ENCODE peak calls at places on chromosomes 1 and 21, in four cellular contexts. N, F, P and D are unnamed samples.

GRCh38 chr1:31689394-31689793 is 14.4 kb downstream of the COL16A1 start:
- DNase-seq in N (no peak), F (no peak), P (no peak), D (no peak)

GRCh38 chr1:236103646-236104218 is 38.6 kb upstream of the GPR137B start:
- DNase-seq in F (peak; percentile 30), P (peak; percentile 57), N (peak; percentile 46), D (peak; percentile 95)

GRCh38 chr1:65469126-65469888 is 48.8 kb downstream of the LEPR start:
- DNase-seq in N (no peak), F (no peak), P (no peak), D (no peak)

GRCh38 chr1:154342836-154343472 is 17.6 kb downstream of the ATP8B2 start:
- DNase-seq in F (peak; percentile 52), P (no peak), N (peak; percentile 42), D (peak; percentile 26)

GRCh38 chr1:203702130-203702577 is 62.8 kb upstream of the LAX1 start:
- DNase-seq in F (peak; percentile 33), N (peak; percentile 70), P (peak; percentile 58), D (no peak)

GRCh38 chr1:23177438-23178380 is 9.1 kb upstream of the LUZP1 start:
- DNase-seq in P (peak; percentile 85), N (peak; percentile 78), F (no peak), D (peak; percentile 95)

GRCh38 chr1:240491156-240491555 is 120.8 kb downstream of the GREM2 start:
- DNase-seq in N (no peak), F (no peak), P (peak; percentile 82), D (peak; percentile 89)

GRCh38 chr1:168101336-168101735 is 35.4 kb downstream of the GPR161 start:
- DNase-seq in N (no peak), P (no peak), F (no peak), D (no peak)

GRCh38 chr1:168170552-168171508 is 7.9 kb upstream of the TIPRL start:
- DNase-seq in F (no peak), P (peak; percentile 29), N (no peak), D (no peak)

GRCh38 chr1:202205523-202206190 is 12.1 kb downstream of the LGR6 start:
- DNase-seq in N (no peak), F (no peak), P (no peak), D (peak; percentile 13)

GRCh38 chr1:179809506-179810366 is 66.6 kb downstream of the FAM163A start:
- DNase-seq in N (peak; percentile 46), F (peak; percentile 37), P (peak; percentile 69), D (peak; percentile 93)

GRCh38 chr1:172686143-172686542 is 27.2 kb downstream of the FASLG start:
- DNase-seq in P (no peak), F (no peak), N (no peak), D (no peak)

GRCh38 chr21:30044447-30045064 is 104.8 kb upstream of the GRIK1 start:
- DNase-seq in P (no peak), N (no peak), F (no peak), D (no peak)

GRCh38 chr1:159465191-159465603 is 25.7 kb downstream of the OR10J1 start:
- DNase-seq in N (no peak), P (no peak), F (no peak), D (no peak)

GRCh38 chr21:42971897-42972275 is 2.5 kb upstream of the PKNOX1 start:
- DNase-seq in P (no peak), N (no peak), F (no peak), D (peak; percentile 25)

GRCh38 chr1:29456685-29457084 is 220.4 kb downstream of the PTPRU start:
- DNase-seq in P (no peak), F (no peak), N (no peak), D (peak; percentile 57)

GRCh38 chr1:156643266-156644092 is 1.6 kb downstream of the BCAN start:
- DNase-seq in N (no peak), F (no peak), P (no peak), D (peak; percentile 69)

GRCh38 chr1:24929091-24929875 is 793 bp downstream of the RUNX3 start:
- DNase-seq in P (peak; percentile 40), F (no peak), N (peak; percentile 45), D (no peak)

GRCh38 chr21:45508607-45509565 is 33.4 kb downstream of the SLC19A1 start:
- DNase-seq in P (no peak), F (no peak), N (no peak), D (no peak)

GRCh38 chr1:186139115-186139514 is 235.9 kb downstream of the TPR start:
- DNase-seq in F (no peak), P (no peak), N (no peak), D (no peak)